ENCODE peak calls at places on chromosomes 16 and 17, in six cellular contexts. A is AG04449, W is AG10803, D is AG09309, N is caudate nucleus, V is LHCN-M2. F is an unnamed sample.

GRCh38 chr17:63854709-63855108 is 12.2 kb upstream of the SMARCD2 start:
- DNase-seq in A (no peak), W (no peak), D (no peak), N (no peak), V (no peak), F (no peak)

GRCh38 chr17:10063730-10064221 is 134.6 kb downstream of the GAS7 start:
- DNase-seq in A (no peak), W (peak), D (no peak), N (no peak), V (no peak), F (no peak)

GRCh38 chr16:75588716-75589115 is 22.5 kb downstream of the GABARAPL2 start:
- DNase-seq in A (no peak), W (no peak), D (no peak), N (no peak), V (no peak), F (no peak)

GRCh38 chr17:81436294-81436849 is 41.1 kb downstream of the BAHCC1 start:
- DNase-seq in A (no peak), W (peak), D (no peak), N (no peak), V (peak), F (no peak)

GRCh38 chr16:86568677-86569623 is 2.3 kb downstream of the FOXC2 start:
- DNase-seq in A (no peak), W (no peak), D (no peak), N (no peak), V (no peak), F (no peak)

GRCh38 chr17:50139950-50140885 is 10.3 kb upstream of the SAMD14 start:
- DNase-seq in A (no peak), W (peak), D (no peak), N (peak), V (peak), F (no peak)

GRCh38 chr16:87037012-87037411 is 280.2 kb downstream of the C16orf95 start:
- DNase-seq in A (no peak), W (no peak), D (no peak), N (no peak), V (no peak), F (no peak)

GRCh38 chr16:27723711-27724490 is 174.0 kb downstream of the KATNIP start:
- DNase-seq in A (no peak), W (no peak), D (no peak), N (no peak), V (no peak), F (no peak)

GRCh38 chr16:85659805-85660511 is 28.8 kb downstream of the GINS2 start:
- DNase-seq in A (no peak), W (peak), D (no peak), N (no peak), V (peak), F (peak)

GRCh38 chr16:81686391-81687182 is 92.5 kb upstream of the PLCG2 start:
- DNase-seq in A (no peak), W (no peak), D (no peak), N (no peak), V (no peak), F (no peak)

GRCh38 chr16:590165-590874 is 454 bp downstream of the RAB40C start:
- DNase-seq in A (no peak), W (peak), D (no peak), N (no peak), V (peak), F (no peak)

GRCh38 chr17:225551-225950 is 44.1 kb upstream of the DOC2B start:
- DNase-seq in A (no peak), W (no peak), D (no peak), N (no peak), V (no peak), F (no peak)

GRCh38 chr16:75010427-75010826 is 11.6 kb downstream of the ZNRF1 start:
- DNase-seq in A (no peak), W (no peak), D (no peak), N (no peak), V (no peak), F (no peak)

GRCh38 chr17:8837438-8838075 is 29.9 kb downstream of the PIK3R6 start:
- DNase-seq in A (no peak), W (no peak), D (no peak), N (no peak), V (no peak), F (no peak)

GRCh38 chr17:42792545-42792944 is 6.0 kb downstream of the COA3 start:
- DNase-seq in A (no peak), W (no peak), D (no peak), N (no peak), V (no peak), F (no peak)

GRCh38 chr16:67847064-67847861 is at the start of gene CENPT:
- DNase-seq in A (no peak), W (peak), D (no peak), N (no peak), V (peak), F (no peak)

GRCh38 chr16:1481906-1482835 is 6.6 kb downstream of the PTX4 start:
- DNase-seq in A (no peak), W (no peak), D (no peak), N (no peak), V (no peak), F (no peak)

GRCh38 chr17:20091161-20092029 is 82.2 kb downstream of the SPECC1 start:
- DNase-seq in A (no peak), W (peak), D (no peak), N (no peak), V (no peak), F (no peak)

GRCh38 chr17:79023886-79024771 is at the start of gene C1QTNF1:
- DNase-seq in A (no peak), W (no peak), D (no peak), N (no peak), V (no peak), F (no peak)

GRCh38 chr17:44915321-44915726 is at the start of gene GFAP:
- DNase-seq in A (no peak), W (no peak), D (no peak), N (peak), V (no peak), F (no peak)

GRCh38 chr17:416293-417206 is 63.9 kb upstream of the RPH3AL start:
- DNase-seq in A (no peak), W (no peak), D (no peak), N (no peak), V (no peak), F (no peak)

GRCh38 chr16:61887903-61888302 is 148.3 kb downstream of the CDH8 start:
- DNase-seq in A (peak), W (peak), D (peak), N (no peak), V (peak), F (peak)

GRCh38 chr17:72682597-72682996 is 409.9 kb downstream of the SLC39A11 start:
- DNase-seq in A (no peak), W (no peak), D (no peak), N (no peak), V (no peak), F (no peak)

GRCh38 chr17:52158450-52159042 is at the start of gene CA10:
- DNase-seq in A (no peak), W (no peak), D (no peak), N (peak), V (no peak), F (no peak)

GRCh38 chr16:85522517-85522841 is 90.6 kb upstream of the GSE1 start:
- DNase-seq in A (no peak), W (no peak), D (no peak), N (no peak), V (no peak), F (no peak)

GRCh38 chr17:39485555-39485954 is 24.3 kb downstream of the CDK12 start:
- DNase-seq in A (peak), W (peak), D (peak), N (no peak), V (peak), F (peak)

GRCh38 chr17:40355123-40355803 is 9.3 kb downstream of the GJD3 start:
- DNase-seq in A (no peak), W (peak), D (no peak), N (no peak), V (peak), F (no peak)

F was measured in HS-27A.